ENCODE peak calls at places on chromosomes 2 and 18, in six cellular contexts. T is H9, I is IMR-90, C is neuronal stem cell, A is mesenchymal stem cell, R is H1. E is an unnamed sample.

GRCh38 chr2:235533203-235533602 is 39.4 kb downstream of the AGAP1 start:
- DNase-seq in T (no peak), I (no peak), C (no peak), A (no peak), R (no peak), E (no peak)

GRCh38 chr18:8634508-8634907 is 25.3 kb downstream of the RAB12 start:
- DNase-seq in T (no peak), I (no peak), C (no peak), A (no peak), R (no peak), E (no peak)

GRCh38 chr2:21175895-21176646 is 52.3 kb downstream of the TDRD15 start:
- DNase-seq in T (no peak), I (peak; percentile 18), C (no peak), A (peak; percentile 43), R (no peak), E (peak; percentile 68)

GRCh38 chr2:128549646-128550260 is 231.1 kb upstream of the HS6ST1 start:
- DNase-seq in T (no peak), I (no peak), C (no peak), A (peak; percentile 42), R (no peak), E (peak; percentile 26)

GRCh38 chr2:38443021-38443541 is 66.0 kb upstream of the ATL2 start:
- DNase-seq in T (no peak), I (no peak), C (no peak), A (peak; percentile 49), R (no peak), E (no peak)

GRCh38 chr2:232731470-232731869 is 34.3 kb downstream of the GIGYF2 start:
- DNase-seq in T (no peak), I (peak; percentile 1), C (no peak), A (no peak), R (no peak), E (no peak)

GRCh38 chr2:21381421-21381820 is 257.7 kb downstream of the TDRD15 start:
- DNase-seq in T (no peak), I (peak; percentile 86), C (no peak), A (no peak), R (no peak), E (no peak)

GRCh38 chr2:104050632-104051242 is 803.2 kb upstream of the POU3F3 start:
- DNase-seq in T (no peak), I (no peak), C (no peak), A (no peak), R (no peak), E (no peak)

GRCh38 chr2:221896505-221897151 is 324.5 kb upstream of the EPHA4 start:
- DNase-seq in T (no peak), I (peak; percentile 53), C (no peak), A (peak; percentile 70), R (no peak), E (no peak)

GRCh38 chr2:157158111-157158510 is 99.4 kb upstream of the GALNT5 start:
- DNase-seq in T (no peak), I (peak; percentile 82), C (no peak), A (peak; percentile 51), R (no peak), E (no peak)

GRCh38 chr2:19900536-19901200 is 1.1 kb downstream of the TTC32 start:
- DNase-seq in T (no peak), I (no peak), C (no peak), A (peak; percentile 47), R (no peak), E (peak; percentile 34)

GRCh38 chr2:188974184-188974583 is at the start of gene COL3A1:
- DNase-seq in T (no peak), I (peak; percentile 80), C (no peak), A (peak; percentile 78), R (no peak), E (no peak)

GRCh38 chr18:56807883-56808282 is 156.7 kb downstream of the WDR7 start:
- DNase-seq in T (no peak), I (no peak), C (no peak), A (no peak), R (no peak), E (no peak)

GRCh38 chr2:15666776-15667578 is 75.3 kb downstream of the DDX1 start:
- DNase-seq in T (no peak), I (no peak), C (no peak), A (no peak), R (no peak), E (no peak)

GRCh38 chr2:71747573-71747972 is 294.2 kb downstream of the DYSF start:
- DNase-seq in T (no peak), I (no peak), C (no peak), A (no peak), R (no peak), E (peak; percentile 93)

GRCh38 chr18:46481048-46481846 is 175.8 kb downstream of the LOXHD1 start:
- DNase-seq in T (peak; percentile 70), I (peak; percentile 52), C (peak; percentile 56), A (peak; percentile 47), R (peak; percentile 87), E (no peak)

GRCh38 chr2:19484736-19485135 is 126.3 kb upstream of the OSR1 start:
- DNase-seq in T (no peak), I (no peak), C (no peak), A (no peak), R (no peak), E (no peak)

GRCh38 chr2:143489135-143489534 is 359.9 kb downstream of the ARHGAP15 start:
- DNase-seq in T (no peak), I (peak; percentile 93), C (no peak), A (peak; percentile 68), R (no peak), E (peak; percentile 25)

GRCh38 chr2:174750923-174751441 is 13.3 kb downstream of the CHRNA1 start:
- DNase-seq in T (no peak), I (no peak), C (no peak), A (no peak), R (no peak), E (no peak)

GRCh38 chr2:238097988-238098853 is 1.9 kb upstream of the ESPNL start:
- DNase-seq in T (peak; percentile 84), I (no peak), C (peak; percentile 45), A (peak; percentile 68), R (peak; percentile 85), E (peak; percentile 79)

GRCh38 chr2:134232461-134232860 is 21.4 kb upstream of the MGAT5 start:
- DNase-seq in T (no peak), I (no peak), C (no peak), A (no peak), R (no peak), E (no peak)

GRCh38 chr2:134233733-134234135 is 20.1 kb upstream of the MGAT5 start:
- DNase-seq in T (no peak), I (no peak), C (no peak), A (no peak), R (no peak), E (no peak)

GRCh38 chr2:134235771-134236170 is 18.1 kb upstream of the MGAT5 start:
- DNase-seq in T (no peak), I (peak; percentile 62), C (no peak), A (peak; percentile 50), R (no peak), E (no peak)

GRCh38 chr2:134232868-134233732 is 20.8 kb upstream of the MGAT5 start:
- DNase-seq in T (no peak), I (peak; percentile 59), C (no peak), A (peak; percentile 51), R (no peak), E (peak; percentile 65)

DNA sequence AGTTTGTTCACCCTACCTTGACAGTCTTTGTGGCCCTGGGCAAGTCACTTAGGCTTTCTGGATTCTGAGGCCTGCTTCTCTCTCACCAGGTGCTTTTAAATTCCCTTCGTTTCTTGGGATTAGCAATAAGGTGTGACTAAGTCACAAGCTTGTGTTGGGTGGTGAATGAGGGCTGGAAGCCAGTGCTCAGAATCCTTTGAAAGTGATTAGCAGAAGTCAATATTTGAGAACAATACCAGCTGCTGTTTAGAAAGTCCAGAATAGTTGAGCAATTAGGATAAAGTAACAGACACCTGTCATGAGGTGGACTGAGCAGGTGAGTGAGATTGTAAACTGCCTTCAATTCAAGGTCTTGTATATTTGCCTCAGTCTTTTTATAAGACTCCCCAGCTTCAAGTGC is 19.3 kb upstream of the MGAT5 start:
- DNase-seq in T (no peak), I (no peak), C (no peak), A (no peak), R (no peak), E (peak; percentile 76)
- H4K91ac ChIP-seq in T (no peak overlapping the region), I (peak overlapping the region; percentile 20), C (no peak overlapping the region), A (no peak overlapping the region), R (no peak overlapping the region), E (no peak overlapping the region)

DNA sequence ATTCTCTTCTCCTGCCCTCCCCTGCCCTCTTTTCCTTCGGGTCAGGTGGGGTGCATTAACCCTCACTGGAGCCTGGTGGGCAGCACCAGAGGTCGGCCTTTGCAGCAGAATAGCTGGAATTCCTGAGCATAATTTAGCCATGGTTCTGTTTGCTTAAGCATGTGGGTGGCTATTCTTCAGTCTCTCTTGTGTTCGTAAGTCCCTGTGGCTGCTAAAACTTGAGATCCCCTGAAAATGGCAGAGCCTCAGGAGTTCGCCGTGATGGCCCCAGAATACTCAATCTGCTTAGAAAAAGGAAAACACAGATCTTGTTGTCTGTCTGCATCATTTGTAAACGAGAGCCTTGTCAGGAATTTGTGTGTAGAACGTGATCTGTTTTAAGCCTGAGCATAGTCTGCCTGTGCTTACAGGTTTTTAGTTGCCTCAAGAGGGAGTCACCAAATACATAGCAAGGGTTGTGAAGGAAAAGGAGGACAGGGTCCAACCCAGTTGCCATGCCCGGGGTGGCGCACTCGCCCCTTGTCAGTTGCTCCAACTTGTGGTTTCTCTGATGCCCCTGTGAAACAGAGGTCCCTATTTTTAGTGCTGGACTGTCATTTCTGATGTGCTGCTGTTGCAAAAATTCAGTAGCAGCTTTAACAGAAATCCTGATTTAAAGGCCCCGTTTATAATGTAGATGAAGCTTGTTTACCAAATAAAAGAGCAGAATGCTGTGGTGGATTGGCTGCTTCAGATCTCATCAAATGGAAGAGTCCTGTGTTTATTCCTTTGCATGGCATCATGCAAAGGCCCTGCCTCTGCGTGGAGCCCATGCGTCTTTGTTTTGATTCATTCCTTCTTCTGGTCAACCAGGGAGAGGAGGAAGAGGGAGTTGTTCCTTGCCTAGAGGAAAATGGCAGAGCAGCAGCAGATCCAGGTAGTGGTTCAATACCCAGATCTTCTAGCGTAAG is 74.8 kb downstream of the WDSUB1 start:
- DNase-seq in T (peak; percentile 72), I (peak; percentile 25), C (peak; percentile 81), A (peak; percentile 6), R (peak; percentile 60), E (peak; percentile 41)
- H4K91ac ChIP-seq in T (no peak overlapping the region), I (no peak overlapping the region), C (no peak overlapping the region), A (no peak overlapping the region), R (no peak overlapping the region), E (peak overlapping the region; percentile 74)

DNA sequence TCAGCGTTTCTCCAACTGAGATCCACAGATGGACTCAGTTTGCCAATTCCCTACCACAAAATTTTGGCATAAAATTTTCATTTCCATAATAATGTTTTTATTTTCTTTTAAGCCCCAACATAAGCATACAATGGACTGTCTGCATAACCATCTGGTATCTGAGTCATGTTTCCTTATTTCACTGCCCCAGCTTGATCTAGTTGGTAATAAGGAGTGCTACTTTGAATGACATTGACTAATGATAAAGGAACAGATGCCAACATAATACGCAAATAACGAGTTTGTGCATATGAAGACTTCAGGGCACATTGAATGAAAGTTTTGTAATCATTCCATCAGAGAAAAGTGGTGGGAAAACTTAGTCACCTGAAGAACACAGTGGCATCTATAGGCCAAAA is 8.8 kb upstream of the MBD2 start:
- DNase-seq in T (no peak), I (no peak), C (no peak), A (no peak), R (no peak), E (no peak)
- H4K91ac ChIP-seq in T (no peak overlapping the region), I (no peak overlapping the region), C (no peak overlapping the region), A (no peak overlapping the region), R (no peak overlapping the region), E (no peak overlapping the region)

DNA sequence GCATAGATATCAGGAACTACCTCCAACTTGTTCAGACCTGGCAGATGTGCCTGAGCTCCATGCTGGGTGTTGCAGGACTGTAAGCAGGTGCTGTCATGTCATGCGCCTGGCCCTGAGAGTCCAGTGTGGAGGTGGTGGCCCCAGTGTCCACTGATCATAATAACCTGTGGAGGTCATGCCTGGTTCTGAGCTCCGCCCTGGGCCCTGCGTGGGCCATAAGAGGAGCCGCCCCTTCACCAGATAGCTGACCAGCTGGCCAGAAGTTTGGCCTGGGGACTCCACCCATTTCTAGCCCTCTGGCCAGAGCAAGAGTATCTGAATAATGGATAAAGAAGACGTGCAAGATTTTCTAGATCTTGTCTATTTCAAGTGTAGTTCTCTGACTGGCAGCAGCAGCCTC is 72.4 kb downstream of the CTIF start:
- DNase-seq in T (no peak), I (no peak), C (no peak), A (no peak), R (no peak), E (peak; percentile 27)
- H4K91ac ChIP-seq in T (no peak overlapping the region), I (no peak overlapping the region), C (no peak overlapping the region), A (no peak overlapping the region), R (no peak overlapping the region), E (no peak overlapping the region)